ENCODE peak calls at places on chromosomes 12 and 14, in five cellular contexts. T is foreskin fibroblast, G is ovary, J is left lung, Y is body of pancreas. P is an unnamed sample.
A peak's percentile ranks its signal among the peaks of the same experiment; 100 is the strongest.

GRCh38 chr12:75878382-75878720 is 153.2 kb downstream of the PHLDA1 start:
- DNase-seq in J (no peak), Y (no peak), G (peak; percentile 25), T (peak; percentile 41), P (no peak)

GRCh38 chr14:79745046-79745445 is 466.3 kb downstream of the DIO2 start:
- DNase-seq in T (no peak), Y (no peak), J (no peak), G (no peak), P (no peak)

GRCh38 chr12:27316947-27317346 is 15.7 kb upstream of the BMAL2 start:
- DNase-seq in T (no peak), G (no peak), Y (no peak), J (no peak), P (no peak)

GRCh38 chr12:19525236-19525635 is 85.9 kb downstream of the AEBP2 start:
- DNase-seq in T (no peak), Y (no peak), G (no peak), J (no peak), P (no peak)

GRCh38 chr12:75660805-75661404 is 149.5 kb upstream of the KRR1 start:
- DNase-seq in G (no peak), T (peak; percentile 92), Y (no peak), J (no peak), P (no peak)

GRCh38 chr12:108964391-108965166 is 56.3 kb downstream of the SVOP start:
- DNase-seq in T (no peak), G (no peak), Y (no peak), J (no peak), P (no peak)

GRCh38 chr12:95243497-95244183 is 26.0 kb downstream of the VEZT start:
- DNase-seq in T (no peak), J (no peak), G (no peak), Y (no peak), P (no peak)

GRCh38 chr12:501722-502447 is 42.1 kb downstream of the B4GALNT3 start:
- DNase-seq in T (no peak), J (no peak), Y (peak; percentile 51), G (no peak), P (no peak)

GRCh38 chr14:86532219-86532618 is 1002.3 kb downstream of the FLRT2 start:
- DNase-seq in J (no peak), G (no peak), Y (peak; percentile 59), T (peak; percentile 69), P (no peak)

GRCh38 chr12:19970116-19970515 is 398.2 kb upstream of the PDE3A start:
- DNase-seq in Y (no peak), J (no peak), G (no peak), T (peak; percentile 84), P (peak; percentile 70)

GRCh38 chr12:104275689-104276088 is 27.9 kb upstream of the EID3 start:
- DNase-seq in T (no peak), J (no peak), Y (no peak), G (no peak), P (no peak)

GRCh38 chr14:78697341-78697740 is 527.2 kb downstream of the NRXN3 start:
- DNase-seq in Y (no peak), T (peak; percentile 53), G (no peak), J (no peak), P (peak; percentile 29)

GRCh38 chr14:103056322-103057027 is 874 bp downstream of the CDC42BPB start:
- DNase-seq in G (peak; percentile 75), Y (peak; percentile 56), T (peak; percentile 85), J (peak; percentile 83), P (peak; percentile 70)

GRCh38 chr12:123141615-123142517 is 9.0 kb downstream of the PITPNM2 start:
- DNase-seq in T (peak; percentile 84), G (peak; percentile 84), J (no peak), Y (peak; percentile 66), P (peak; percentile 71)
- H3K4me3 ChIP-seq in T (no peak overlapping the region), G (no peak overlapping the region), J (no peak overlapping the region), Y (no peak overlapping the region), P (no peak overlapping the region)

GRCh38 chr12:52977195-52977594 is 28.3 kb downstream of the KRT18 start:
- DNase-seq in G (no peak), J (no peak), T (no peak), Y (no peak), P (no peak)

GRCh38 chr12:52980096-52980694 is 26.1 kb upstream of the EIF4B start:
- DNase-seq in Y (no peak), G (no peak), T (no peak), J (no peak), P (no peak)

GRCh38 chr12:52976574-52977071 is 27.7 kb downstream of the KRT18 start:
- DNase-seq in J (no peak), T (no peak), G (no peak), Y (no peak), P (peak; percentile 63)

GRCh38 chr12:52984136-52984535 is 22.1 kb upstream of the EIF4B start:
- DNase-seq in J (no peak), T (peak; percentile 36), Y (no peak), G (no peak), P (no peak)

GRCh38 chr12:52980773-52981423 is 25.4 kb upstream of the EIF4B start:
- DNase-seq in T (peak; percentile 93), J (no peak), Y (peak; percentile 96), G (peak; percentile 79), P (peak; percentile 96)
- H3K4me3 ChIP-seq in T (no peak overlapping the region), J (no peak overlapping the region), Y (no peak overlapping the region), G (no peak overlapping the region), P (no peak overlapping the region)

GRCh38 chr14:100570726-100571454 is 16.3 kb downstream of the BEGAIN start:
- DNase-seq in T (no peak), G (no peak), J (no peak), Y (no peak), P (no peak)

GRCh38 chr14:100569734-100570251 is 17.4 kb downstream of the BEGAIN start:
- DNase-seq in Y (no peak), T (no peak), G (no peak), J (no peak), P (no peak)

GRCh38 chr14:100568164-100568997 is 18.8 kb downstream of the BEGAIN start:
- DNase-seq in G (no peak), T (no peak), J (no peak), Y (peak; percentile 26), P (no peak)

GRCh38 chr14:100567877-100568163 is 19.4 kb downstream of the BEGAIN start:
- DNase-seq in G (no peak), Y (peak; percentile 21), J (no peak), T (no peak), P (no peak)

DNA sequence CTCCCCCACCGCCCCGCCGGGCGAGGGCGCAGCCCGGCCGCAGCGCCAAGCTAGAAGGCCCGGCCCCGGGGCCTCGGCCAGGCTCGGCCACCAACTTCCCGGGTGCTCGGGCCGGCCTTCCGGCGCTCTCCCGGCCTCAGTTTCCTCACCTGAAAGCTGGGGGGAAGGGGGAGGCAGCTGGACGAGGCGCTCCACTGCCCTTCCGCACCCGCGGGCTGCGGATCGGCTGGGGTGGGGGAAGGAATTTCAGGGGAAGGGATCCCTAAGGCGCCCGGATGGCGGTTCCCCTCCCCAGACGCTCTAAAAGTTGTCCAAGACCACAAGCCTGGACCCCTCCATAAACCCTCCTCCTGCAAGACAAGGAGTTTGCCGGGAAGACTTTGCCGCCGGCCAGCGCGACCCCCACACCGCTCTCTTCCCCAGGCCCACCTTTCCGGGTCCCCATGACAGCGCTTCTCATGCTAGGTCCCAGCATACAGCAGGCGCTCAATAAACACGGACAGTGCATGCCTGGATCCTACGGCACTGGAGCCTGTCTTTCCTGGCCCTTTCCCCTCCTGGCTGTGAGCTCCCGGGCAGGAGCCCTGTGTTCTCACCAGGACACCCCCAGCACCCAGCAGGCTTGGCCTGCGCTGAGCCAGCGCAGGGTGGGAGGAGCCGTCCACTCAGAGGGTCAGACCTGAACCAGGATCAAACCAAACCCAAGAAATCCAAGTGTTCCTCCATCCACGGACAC is 18.1 kb downstream of the BEGAIN start:
- DNase-seq in T (no peak), J (no peak), G (no peak), Y (peak; percentile 52), P (no peak)
- H3K4me3 ChIP-seq in T (peak overlapping the region; percentile 15), J (no peak overlapping the region), G (peak overlapping the region; percentile 47), Y (no peak overlapping the region), P (peak overlapping the region; percentile 30)

GRCh38 chr14:29925106-29925722 is 2.4 kb downstream of the PRKD1 start:
- DNase-seq in T (peak; percentile 74), Y (no peak), J (no peak), G (no peak), P (peak; percentile 50)
- H3K4me3 ChIP-seq in T (peak overlapping the region; percentile 94), Y (no peak overlapping the region), J (no peak overlapping the region), G (no peak overlapping the region), P (peak overlapping the region; percentile 99)

GRCh38 chr14:21072102-21072501 is 2.0 kb downstream of the ARHGEF40 start:
- DNase-seq in J (no peak), T (peak; percentile 87), Y (no peak), G (no peak), P (peak; percentile 77)

GRCh38 chr14:21071225-21072041 is 1.3 kb downstream of the ARHGEF40 start:
- DNase-seq in J (peak; percentile 96), T (peak; percentile 98), Y (peak; percentile 77), G (peak; percentile 86), P (peak; percentile 94)

GRCh38 chr14:21073921-21074320 is 3.8 kb downstream of the ARHGEF40 start:
- DNase-seq in Y (no peak), G (no peak), T (no peak), J (peak; percentile 61), P (no peak)

GRCh38 chr14:21074398-21075272 is 4.5 kb downstream of the ARHGEF40 start:
- DNase-seq in Y (no peak), J (peak; percentile 68), G (no peak), T (no peak), P (no peak)

DNA sequence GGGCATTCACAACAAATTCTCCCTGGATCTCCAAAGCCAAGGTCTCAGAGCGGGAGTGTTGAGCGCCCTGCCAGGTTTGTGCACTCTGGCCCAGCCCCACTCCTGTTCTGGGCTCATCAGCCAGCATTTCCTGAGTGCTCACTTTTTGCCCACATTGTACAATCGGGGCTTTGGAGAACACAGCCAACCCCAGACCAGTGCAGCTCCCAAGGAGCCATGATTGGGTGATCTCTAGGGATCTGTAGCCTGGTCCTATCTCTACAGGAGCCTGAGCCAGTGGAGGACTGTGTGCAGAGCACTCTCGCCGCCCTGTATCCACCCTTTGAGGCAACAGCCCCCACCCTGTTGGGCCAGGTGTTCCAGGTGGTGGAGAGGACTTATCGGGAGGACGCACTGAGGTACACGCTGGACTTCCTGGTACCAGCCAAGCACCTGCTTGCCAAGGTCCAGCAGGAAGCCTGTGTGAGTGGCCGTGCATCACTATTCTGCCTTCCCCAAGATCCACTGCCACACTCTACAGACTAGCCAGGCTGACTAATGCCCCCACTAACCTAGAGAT is 2.8 kb downstream of the ARHGEF40 start:
- DNase-seq in G (no peak), J (no peak), T (no peak), Y (peak; percentile 32), P (no peak)
- H3K4me3 ChIP-seq in G (no peak overlapping the region), J (no peak overlapping the region), T (no peak overlapping the region), Y (no peak overlapping the region), P (no peak overlapping the region)

GRCh38 chr12:53937099-53937498 is 1.5 kb upstream of the HOXC13 start:
- DNase-seq in J (no peak), G (no peak), T (no peak), Y (no peak), P (no peak)

GRCh38 chr12:53939141-53940108 is 794 bp downstream of the HOXC13 start:
- DNase-seq in Y (peak; percentile 39), J (peak; percentile 76), G (no peak), T (peak; percentile 77), P (peak; percentile 60)

GRCh38 chr12:53938276-53939140 is at the start of gene HOXC13:
- DNase-seq in J (peak; percentile 72), G (peak; percentile 47), T (peak; percentile 92), Y (peak; percentile 79), P (peak; percentile 14)

GRCh38 chr12:53935562-53936341 is 2.9 kb upstream of the HOXC13 start:
- DNase-seq in J (no peak), T (no peak), Y (no peak), G (no peak), P (no peak)

GRCh38 chr12:53937596-53938275 is 895 bp upstream of the HOXC13 start:
- DNase-seq in Y (no peak), G (no peak), J (no peak), T (no peak), P (no peak)
- H3K4me3 ChIP-seq in Y (no peak overlapping the region), G (no peak overlapping the region), J (no peak overlapping the region), T (no peak overlapping the region), P (no peak overlapping the region)

GRCh38 chr12:6725350-6725749 is 1.5 kb downstream of the COPS7A start:
- DNase-seq in T (no peak), J (no peak), G (no peak), Y (no peak), P (no peak)
- H3K4me3 ChIP-seq in T (no peak overlapping the region), J (no peak overlapping the region), G (no peak overlapping the region), Y (no peak overlapping the region), P (no peak overlapping the region)